ENCODE peak calls at places on chromosomes 4 and X, in seven cellular contexts. R, J, E, X, N, A and Q are unnamed samples.

GRCh38 chr4:1981251-1982055 is 27.3 kb downstream of the NELFA start:
- DNase-seq in R (peak; percentile 17), J (no peak), E (no peak), X (peak; percentile 11), N (no peak), A (no peak), Q (no peak)

GRCh38 chr4:766152-766515 is 59.8 kb downstream of the CPLX1 start:
- DNase-seq in R (peak; percentile 40), J (no peak), E (no peak), X (peak; percentile 56), N (no peak), A (no peak), Q (peak; percentile 30)

GRCh38 chr4:133565379-133565778 is 416.3 kb downstream of the PCDH10 start:
- DNase-seq in R (no peak), J (peak; percentile 91), E (no peak), X (peak; percentile 7), N (peak; percentile 85), A (no peak), Q (no peak)

GRCh38 chrX:136204571-136204970 is 46.6 kb downstream of the MAP7D3 start:
- DNase-seq in R (no peak), J (peak; percentile 54), E (no peak), X (peak; percentile 57), N (peak; percentile 75), A (no peak), Q (peak; percentile 57)

GRCh38 chr4:76831475-76832390 is 66.2 kb downstream of the SOWAHB start:
- DNase-seq in R (no peak), J (peak; percentile 60), E (no peak), X (peak; percentile 55), N (no peak), A (no peak), Q (no peak)

GRCh38 chr4:143254479-143255216 is 69.9 kb downstream of the USP38 start:
- DNase-seq in R (no peak), J (no peak), E (no peak), X (no peak), N (no peak), A (no peak), Q (no peak)

GRCh38 chrX:134622813-134623185 is 35.5 kb downstream of the PLAC1 start:
- DNase-seq in R (no peak), J (no peak), E (no peak), X (no peak), N (peak; percentile 25), A (no peak), Q (no peak)

GRCh38 chrX:115452256-115452655 is 108.7 kb upstream of the PLS3 start:
- DNase-seq in R (peak; percentile 6), J (peak; percentile 35), E (no peak), X (no peak), N (peak; percentile 32), A (no peak), Q (no peak)

GRCh38 chr4:121070696-121071639 is 1.4 kb downstream of the NDNF start:
- DNase-seq in R (peak; percentile 32), J (peak; percentile 13), E (peak; percentile 40), X (no peak), N (peak; percentile 62), A (no peak), Q (peak; percentile 71)
- H3K4me3 ChIP-seq in R (peak overlapping the region; percentile 52), J (peak overlapping the region; percentile 67), E (peak overlapping the region; percentile 80), X (peak overlapping the region; percentile 9), N (peak overlapping the region; percentile 51), A (no peak overlapping the region), Q (peak overlapping the region; percentile 68)

DNA sequence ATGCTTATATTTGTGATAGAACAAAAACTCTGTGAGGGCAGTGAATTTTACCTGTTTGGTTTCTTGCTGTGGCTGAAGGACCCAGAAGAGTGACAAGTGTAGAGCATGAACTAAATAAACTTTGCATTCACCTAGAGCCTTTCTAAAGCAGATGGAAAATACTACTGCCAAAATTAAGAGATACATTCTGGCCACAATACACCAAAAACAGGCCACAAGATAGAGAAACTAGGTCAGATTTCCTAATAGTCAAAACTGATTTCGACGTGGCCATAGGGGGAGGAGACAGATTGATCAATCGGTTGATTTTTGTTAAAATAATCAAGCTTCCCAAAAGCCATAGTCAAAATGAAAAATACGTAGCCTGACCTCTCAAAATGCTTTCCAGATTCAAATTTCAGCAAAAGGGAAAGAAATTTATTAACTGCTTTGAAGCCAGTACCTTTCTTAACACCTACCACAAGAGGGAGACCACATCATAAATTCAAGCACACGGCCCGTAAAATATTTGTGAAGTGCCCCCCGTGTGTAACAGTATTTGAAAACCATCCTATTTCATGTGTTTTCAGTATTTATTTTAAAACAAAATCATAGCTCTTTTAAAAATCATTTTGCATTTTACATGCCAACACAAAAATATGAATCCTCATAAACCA is 132.4 kb downstream of the CORIN start:
- DNase-seq in R (no peak), J (no peak), E (no peak), X (peak; percentile 55), N (peak; percentile 35), A (no peak), Q (no peak)
- TF ChIP-seq CTCF in R (peak; percentile 30), J (no peak), E (peak; percentile 64), X (peak; percentile 52), N (peak; percentile 42), A (peak; percentile 32), Q (peak; percentile 27)

GRCh38 chr4:168499241-168499640 is 2.4 kb downstream of the PALLD start:
- DNase-seq in R (no peak), J (no peak), E (no peak), X (no peak), N (no peak), A (no peak), Q (no peak)

GRCh38 chr4:168491563-168491962 is 5.3 kb upstream of the PALLD start:
- DNase-seq in R (no peak), J (no peak), E (no peak), X (no peak), N (no peak), A (no peak), Q (no peak)

GRCh38 chr4:168501407-168501806 is 4.6 kb downstream of the PALLD start:
- DNase-seq in R (no peak), J (no peak), E (no peak), X (no peak), N (no peak), A (no peak), Q (no peak)

GRCh38 chr4:168498259-168498658 is 1.4 kb downstream of the PALLD start:
- DNase-seq in R (no peak), J (no peak), E (no peak), X (peak; percentile 16), N (peak; percentile 14), A (no peak), Q (no peak)

DNA sequence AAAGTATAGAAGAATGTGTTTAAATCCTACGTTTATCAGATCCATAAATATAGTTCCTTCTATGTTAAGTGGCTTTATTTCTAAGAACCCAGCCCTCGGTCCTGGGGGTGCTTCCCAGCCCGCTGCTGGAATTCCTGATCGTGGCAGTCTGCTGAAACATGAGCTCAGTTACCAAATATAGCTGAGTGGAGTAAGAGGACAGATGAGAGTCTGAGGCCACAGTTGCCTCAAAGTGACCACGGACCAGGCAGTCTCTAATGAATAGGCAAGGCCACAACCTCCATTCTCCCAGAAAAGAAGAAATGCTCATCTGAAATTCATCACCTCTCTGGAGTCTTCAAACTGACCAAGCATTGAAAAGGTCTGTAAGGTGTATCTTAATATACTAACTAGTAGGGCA is at the start of gene PALLD:
- DNase-seq in R (peak; percentile 66), J (no peak), E (peak; percentile 36), X (peak; percentile 60), N (peak; percentile 36), A (no peak), Q (peak; percentile 47)
- H3K4me3 ChIP-seq in R (no peak within 1 kb of the TSS), J (no peak within 1 kb of the TSS), E (peak within 1 kb of the TSS; percentile 60), X (no peak within 1 kb of the TSS), N (no peak within 1 kb of the TSS), A (no peak within 1 kb of the TSS), Q (no peak within 1 kb of the TSS)

DNA sequence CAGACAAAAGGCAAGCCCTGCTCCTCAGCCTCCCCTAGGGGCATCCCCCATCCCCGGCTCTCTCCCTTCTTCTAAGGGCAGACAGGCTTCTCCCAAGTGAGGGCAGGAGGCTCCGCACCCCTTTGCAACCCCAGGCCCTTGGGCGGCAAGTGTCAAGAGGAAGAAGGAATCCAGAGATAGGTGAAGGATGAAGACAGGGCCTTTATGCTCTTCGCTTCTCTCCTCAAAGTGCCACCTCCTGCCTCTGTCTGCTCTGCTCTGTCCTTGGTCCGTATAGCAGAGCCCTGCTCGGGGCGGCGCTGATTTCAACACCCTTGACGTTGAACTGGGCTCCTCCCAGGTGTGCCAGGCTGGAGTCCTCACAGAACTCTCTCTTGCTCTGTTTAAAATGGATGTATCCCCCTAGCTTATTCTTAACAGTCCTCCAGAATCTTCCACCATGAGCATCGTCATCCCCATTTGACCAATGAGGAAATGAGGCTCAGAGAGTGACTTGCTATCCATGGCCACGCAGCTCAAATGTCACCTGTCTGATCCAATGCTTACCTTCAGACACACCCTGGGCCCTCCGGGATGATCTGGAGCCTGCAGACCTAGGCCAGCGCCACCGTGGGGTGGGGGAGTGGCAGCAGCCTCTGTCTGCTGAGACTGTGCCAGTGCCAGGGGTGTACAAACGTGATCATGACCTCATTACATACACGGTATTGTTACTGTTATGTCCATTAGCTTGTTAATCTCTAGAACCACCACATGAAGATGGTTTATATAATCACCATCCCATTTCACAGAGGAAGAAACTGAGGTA is 99.8 kb downstream of the PHKA2 start:
- DNase-seq in R (no peak), J (no peak), E (no peak), X (no peak), N (no peak), A (no peak), Q (peak; percentile 53)
- TF ChIP-seq CTCF in R (no peak), J (no peak), E (no peak), X (no peak), N (no peak), A (no peak), Q (no peak)

GRCh38 chrX:153411255-153411987 is at the start of gene ZFP92:
- DNase-seq in R (no peak), J (peak; percentile 1), E (peak; percentile 38), X (no peak), N (no peak), A (no peak), Q (peak; percentile 62)
- H3K4me3 ChIP-seq in R (peak within 1 kb of the TSS; percentile 45), J (peak within 1 kb of the TSS; percentile 36), E (peak within 1 kb of the TSS; percentile 68), X (peak within 1 kb of the TSS; percentile 34), N (peak within 1 kb of the TSS; percentile 44), A (peak within 1 kb of the TSS; percentile 62), Q (peak within 1 kb of the TSS; percentile 61)

DNA sequence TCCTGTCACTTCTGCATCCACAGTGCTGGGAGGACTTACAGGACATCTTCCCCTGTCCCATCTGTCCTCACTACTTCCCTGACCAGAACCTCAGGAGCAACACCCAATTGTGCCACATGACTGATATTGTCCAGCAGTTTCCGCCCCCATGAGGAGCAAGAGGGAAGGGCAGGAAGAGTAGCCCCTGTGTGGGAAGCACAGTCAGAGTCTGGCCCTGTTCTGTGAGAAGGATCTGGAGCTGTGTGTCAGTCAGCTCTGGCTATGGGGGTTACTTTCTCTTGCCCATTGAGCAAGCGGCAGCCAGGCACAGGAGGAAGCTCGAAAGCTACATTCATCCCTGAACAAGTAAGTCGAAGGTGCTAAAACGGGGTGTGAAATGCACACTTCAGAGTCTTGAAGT is 14.8 kb upstream of the TRIM60 start:
- DNase-seq in R (no peak), J (no peak), E (no peak), X (no peak), N (peak; percentile 1), A (no peak), Q (no peak)
- TF ChIP-seq CTCF in R (peak; percentile 18), J (no peak), E (no peak), X (peak; percentile 16), N (peak; percentile 17), A (peak; percentile 40), Q (no peak)